ENCODE peak calls at places on chromosome 9, in eight cellular contexts. H is CD8-positive, alpha-beta T cell; V is fibroblast of villous mesenchyme; I is transverse colon; W is uterus; Q is psoas muscle; F is body of pancreas; P is mesendoderm. Y is an unnamed sample.

GRCh38 chr9:74526215-74526614 is 29.1 kb downstream of the RORB start:
- DNase-seq in V (no peak), H (no peak), P (no peak), I (no peak), W (no peak), F (no peak), Q (no peak), Y (no peak)

GRCh38 chr9:2053883-2054845 is 39.0 kb downstream of the SMARCA2 start:
- DNase-seq in I (peak), W (no peak), V (peak), H (peak), P (no peak), F (no peak), Q (no peak), Y (peak)

GRCh38 chr9:22308177-22308576 is 138.4 kb upstream of the DMRTA1 start:
- DNase-seq in F (no peak), H (no peak), P (peak), Q (no peak), V (no peak), W (no peak), I (no peak), Y (peak)

GRCh38 chr9:6525326-6526040 is 112.5 kb downstream of the UHRF2 start:
- DNase-seq in Q (no peak), V (peak), F (no peak), W (no peak), I (no peak), P (no peak), H (no peak), Y (no peak)

GRCh38 chr9:98971168-98971914 is 27.6 kb downstream of the COL15A1 start:
- DNase-seq in V (peak), H (no peak), Q (no peak), P (peak), F (no peak), I (no peak), W (no peak), Y (no peak)

GRCh38 chr9:64128572-64128971 is 1156.4 kb downstream of the FOXD4L5 start:
- DNase-seq in F (no peak), V (no peak), W (no peak), H (no peak), Q (no peak), I (no peak), P (no peak), Y (no peak)

GRCh38 chr9:132955768-132956167 is 11.4 kb upstream of the TSC1 start:
- DNase-seq in Q (no peak), P (no peak), I (no peak), H (no peak), V (no peak), F (no peak), W (no peak), Y (no peak)

GRCh38 chr9:112783551-112783954 is 33.0 kb downstream of the SNX30 start:
- DNase-seq in P (no peak), W (no peak), Q (no peak), I (peak), V (no peak), F (no peak), H (no peak), Y (peak)

GRCh38 chr9:116979461-116979860 is 292.4 kb downstream of the TRIM32 start:
- DNase-seq in P (peak), V (no peak), I (no peak), W (no peak), Q (no peak), F (no peak), H (no peak), Y (no peak)

GRCh38 chr9:122580360-122580759 is 2.8 kb downstream of the OR1L8 start:
- DNase-seq in Q (no peak), P (no peak), F (no peak), I (no peak), H (no peak), V (peak), W (no peak), Y (no peak)

GRCh38 chr9:81522721-81523551 is 166.4 kb downstream of the TLE1 start:
- DNase-seq in P (peak), W (no peak), H (no peak), V (peak), Q (no peak), F (peak), I (no peak), Y (peak)

GRCh38 chr9:69660304-69660703 is 11.9 kb downstream of the APBA1 start:
- DNase-seq in I (no peak), V (no peak), P (no peak), W (no peak), F (no peak), H (no peak), Q (no peak), Y (no peak)

GRCh38 chr9:122053951-122054350 is 39.2 kb downstream of the TTLL11 start:
- DNase-seq in F (no peak), V (no peak), P (no peak), W (no peak), I (no peak), Q (no peak), H (no peak), Y (no peak)

GRCh38 chr9:106156462-106156861 is 462.1 kb downstream of the TMEM38B start:
- DNase-seq in V (no peak), I (no peak), W (no peak), H (no peak), F (no peak), P (no peak), Q (no peak), Y (no peak)

GRCh38 chr9:125966456-125966855 is 219.3 kb downstream of the PBX3 start:
- DNase-seq in F (no peak), I (no peak), W (no peak), Q (no peak), V (no peak), P (no peak), H (no peak), Y (no peak)
- H3K4me3 ChIP-seq in F (no peak), I (no peak), W (no peak), Q (no peak), V (no peak), P (no peak), H (no peak), Y (no peak)

GRCh38 chr9:125651907-125652306 is 55.1 kb downstream of the MAPKAP1 start:
- DNase-seq in I (no peak), V (no peak), Q (no peak), P (no peak), H (no peak), W (no peak), F (no peak), Y (no peak)

GRCh38 chr9:125648294-125648693 is 58.7 kb downstream of the MAPKAP1 start:
- DNase-seq in F (no peak), W (no peak), Q (no peak), I (no peak), H (no peak), P (no peak), V (no peak), Y (no peak)

GRCh38 chr9:125649315-125649714 is 57.7 kb downstream of the MAPKAP1 start:
- DNase-seq in P (peak), V (peak), W (no peak), F (no peak), I (no peak), H (no peak), Q (peak), Y (no peak)

GRCh38 chr9:125649826-125650225 is 57.2 kb downstream of the MAPKAP1 start:
- DNase-seq in F (no peak), H (no peak), W (no peak), Q (no peak), I (no peak), P (no peak), V (no peak), Y (no peak)

DNA sequence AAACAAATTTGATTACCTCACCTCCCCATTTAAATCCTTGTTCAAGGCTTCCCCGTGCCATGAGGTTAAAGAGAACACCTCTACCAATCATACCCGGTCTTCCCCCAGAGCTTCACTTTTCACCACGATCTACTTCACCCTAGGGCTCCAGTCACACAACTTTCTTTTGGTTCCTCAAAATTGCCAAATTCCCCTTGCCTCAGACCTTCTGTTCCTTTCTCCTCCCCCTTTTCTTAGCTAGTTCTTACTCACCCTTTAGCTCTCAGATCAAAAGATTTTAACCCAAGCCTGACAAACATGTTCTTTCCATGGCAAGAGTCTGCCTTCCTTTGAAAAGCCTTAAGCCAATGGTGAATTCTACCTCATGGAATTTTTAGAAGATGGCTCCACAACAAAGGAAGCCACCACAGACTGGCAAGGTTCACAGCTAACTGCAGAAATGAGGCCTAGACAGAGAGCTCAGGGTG is 56.7 kb downstream of the MAPKAP1 start:
- DNase-seq in P (peak), F (no peak), Q (no peak), H (no peak), W (no peak), V (peak), I (no peak), Y (no peak)
- H3K4me3 ChIP-seq in P (no peak), F (no peak), Q (no peak), H (no peak), W (no peak), V (no peak), I (no peak), Y (no peak)

GRCh38 chr9:4290427-4290837 is 9.4 kb downstream of the GLIS3 start:
- DNase-seq in I (no peak), Q (no peak), F (no peak), V (no peak), P (no peak), H (no peak), W (no peak), Y (no peak)

GRCh38 chr9:4293293-4293931 is 6.5 kb downstream of the GLIS3 start:
- DNase-seq in P (peak), W (no peak), H (no peak), I (no peak), F (no peak), V (peak), Q (no peak), Y (no peak)

GRCh38 chr9:4295160-4295559 is 4.7 kb downstream of the GLIS3 start:
- DNase-seq in F (no peak), I (no peak), H (no peak), P (no peak), V (no peak), Q (no peak), W (no peak), Y (no peak)

GRCh38 chr9:4289411-4290380 is 10.2 kb downstream of the GLIS3 start:
- DNase-seq in I (no peak), F (no peak), P (no peak), W (no peak), Q (no peak), V (no peak), H (no peak), Y (no peak)

GRCh38 chr9:4292781-4293180 is 7.1 kb downstream of the GLIS3 start:
- DNase-seq in H (no peak), F (no peak), P (no peak), V (no peak), W (no peak), I (no peak), Q (no peak), Y (no peak)
- H3K4me3 ChIP-seq in H (no peak), F (no peak), P (no peak), V (no peak), W (no peak), I (no peak), Q (no peak), Y (no peak)

GRCh38 chr9:136010615-136011341 is 49.6 kb upstream of the UBAC1 start:
- DNase-seq in H (no peak), V (no peak), I (no peak), P (no peak), F (no peak), W (no peak), Q (peak), Y (no peak)

GRCh38 chr9:136012651-136013050 is 51.5 kb upstream of the UBAC1 start:
- DNase-seq in P (no peak), I (peak), H (no peak), Q (peak), W (no peak), V (peak), F (no peak), Y (no peak)

GRCh38 chr9:136010176-136010575 is 49.0 kb upstream of the UBAC1 start:
- DNase-seq in F (no peak), I (no peak), P (no peak), V (no peak), Q (peak), W (no peak), H (no peak), Y (no peak)

GRCh38 chr9:136011703-136012496 is 50.7 kb upstream of the UBAC1 start:
- DNase-seq in H (no peak), W (peak), I (peak), V (peak), F (peak), P (no peak), Q (peak), Y (no peak)

DNA sequence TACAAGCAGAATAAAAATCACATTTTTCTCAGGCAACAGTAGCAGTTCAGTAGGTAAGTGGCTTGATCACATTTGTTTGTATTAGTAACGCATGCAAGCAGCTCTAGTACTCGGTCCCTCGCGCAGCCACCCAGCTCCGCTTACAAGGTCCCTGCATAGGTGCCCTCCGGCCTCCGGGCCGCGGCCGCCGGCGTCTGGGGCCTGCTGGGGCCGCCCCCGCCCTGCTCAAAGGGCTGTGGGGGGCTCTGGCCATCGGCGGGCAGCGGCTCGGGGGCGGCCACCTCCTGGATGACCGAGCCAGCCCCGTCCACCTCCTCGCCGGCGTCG is 50.2 kb upstream of the UBAC1 start:
- DNase-seq in P (no peak), H (no peak), F (no peak), W (no peak), V (no peak), Q (no peak), I (no peak), Y (no peak)
- H3K4me3 ChIP-seq in P (no peak), H (no peak), F (no peak), W (no peak), V (no peak), Q (no peak), I (no peak), Y (no peak)

GRCh38 chr9:89361031-89361430 is 42.7 kb downstream of the SECISBP2 start:
- DNase-seq in H (no peak), Q (no peak), V (no peak), F (peak), W (no peak), P (no peak), I (no peak), Y (no peak)
- H3K4me3 ChIP-seq in H (no peak), Q (no peak), V (no peak), F (no peak), W (no peak), P (no peak), I (no peak), Y (no peak)

Y was measured in MM.1S.